ENCODE peak calls at places on chromosomes 11 and 22, in four cellular contexts. F is fibroblast of lung, Y is IMR-90, N is SK-N-SH. R is an unnamed sample.

GRCh38 chr22:20866716-20867115 is 7.9 kb downstream of the SNAP29 start:
- DNase-seq in F (no peak), N (no peak), Y (peak), R (no peak)

GRCh38 chr11:6667733-6668374 is 12.2 kb upstream of the DCHS1 start:
- DNase-seq in N (no peak), F (no peak), Y (peak), R (no peak)

GRCh38 chr22:27719535-27720227 is 81.9 kb downstream of the MN1 start:
- DNase-seq in F (peak), N (no peak), Y (peak), R (no peak)

GRCh38 chr11:126352934-126353801 is 2.3 kb upstream of the ST3GAL4 start:
- DNase-seq in N (no peak), F (peak), Y (peak), R (peak)

GRCh38 chr11:69682221-69682620 is 7.1 kb upstream of the LTO1 start:
- DNase-seq in F (no peak), Y (no peak), N (no peak), R (no peak)

GRCh38 chr11:84564180-84564866 is 1062.8 kb downstream of the DLG2 start:
- DNase-seq in Y (peak), F (peak), N (peak), R (peak)

GRCh38 chr22:23549198-23549595 is 30.9 kb downstream of the IGLL1 start:
- DNase-seq in F (no peak), Y (no peak), N (no peak), R (no peak)

GRCh38 chr22:48477031-48477721 is 1350.5 kb downstream of the BRD1 start:
- DNase-seq in Y (no peak), F (no peak), N (no peak), R (no peak)

GRCh38 chr11:108122166-108122628 is 830 bp downstream of the ACAT1 start:
- DNase-seq in F (peak), N (peak), Y (no peak), R (peak)

GRCh38 chr22:33401291-33401690 is 343.1 kb upstream of the SYN3 start:
- DNase-seq in N (no peak), Y (peak), F (peak), R (peak)

GRCh38 chr11:122113836-122114235 is 2.2 kb downstream of the BLID start:
- DNase-seq in N (no peak), Y (peak), F (no peak), R (no peak)

GRCh38 chr11:19938051-19938856 is 222.0 kb downstream of the DBX1 start:
- DNase-seq in Y (peak), F (peak), N (peak), R (peak)

GRCh38 chr22:23064381-23065068 is 5.8 kb upstream of the GNAZ start:
- DNase-seq in N (peak), F (no peak), Y (no peak), R (no peak)

GRCh38 chr11:33703234-33703633 is 2.6 kb upstream of the C11orf91 start:
- DNase-seq in Y (no peak), F (no peak), N (no peak), R (no peak)

GRCh38 chr22:29825578-29825977 is 12.5 kb downstream of the ASCC2 start:
- DNase-seq in N (no peak), Y (no peak), F (no peak), R (no peak)

GRCh38 chr11:119791701-119792151 is 62.7 kb upstream of the NECTIN1 start:
- DNase-seq in Y (peak), F (peak), N (no peak), R (peak)

GRCh38 chr11:47161134-47161854 is 15.4 kb downstream of the ARFGAP2 start:
- DNase-seq in Y (peak), N (peak), F (peak), R (no peak)

GRCh38 chr11:100442017-100442416 is 245.1 kb upstream of the ARHGAP42 start:
- DNase-seq in F (no peak), N (no peak), Y (no peak), R (no peak)

GRCh38 chr11:100445231-100445735 is 241.8 kb upstream of the ARHGAP42 start:
- DNase-seq in N (no peak), Y (no peak), F (peak), R (peak)
- H3K27ac ChIP-seq in N (no peak), Y (no peak), F (no peak), R (no peak)

GRCh38 chr11:130313383-130314183 is 1.1 kb downstream of the ZBTB44 start:
- DNase-seq in F (no peak), Y (peak), N (no peak), R (no peak)
- H2AFZ ChIP-seq in F (peak), Y (peak), N (peak), R (peak)

GRCh38 chr11:71962428-71963038 is 33.7 kb downstream of the RNF121 start:
- DNase-seq in Y (peak), N (no peak), F (peak), R (peak)
- H3K27ac ChIP-seq in Y (no peak), N (no peak), F (no peak), R (peak)

GRCh38 chr11:104772806-104773241 is 125.4 kb downstream of the CASP12 start:
- DNase-seq in Y (peak), N (peak), F (peak), R (peak)
- H2AFZ ChIP-seq in Y (no peak), N (no peak), F (no peak), R (peak)

GRCh38 chr11:43924112-43924855 is 18.2 kb upstream of the C11orf96 start:
- DNase-seq in F (no peak), N (peak), Y (no peak), R (no peak)

GRCh38 chr11:43922295-43922648 is 20.2 kb upstream of the C11orf96 start:
- DNase-seq in F (no peak), Y (peak), N (no peak), R (no peak)

GRCh38 chr11:43925063-43925931 is 17.1 kb upstream of the C11orf96 start:
- DNase-seq in Y (peak), N (no peak), F (peak), R (no peak)

GRCh38 chr11:43922974-43923326 is 19.5 kb upstream of the C11orf96 start:
- DNase-seq in N (no peak), Y (no peak), F (no peak), R (no peak)

GRCh38 chr11:43923327-43924111 is 18.9 kb upstream of the C11orf96 start:
- DNase-seq in F (peak), Y (peak), N (peak), R (peak)
- H3K27ac ChIP-seq in F (peak), Y (peak), N (peak), R (peak)

R was measured in astrocyte.